ENCODE peak calls at places on chromosomes 1 and 21, in seven cellular contexts. One of them, this sample, is unnamed.

GRCh38 chr1:57269621-57270235 is 154.1 kb downstream of the DAB1 start:
- DNase-seq in NCI-H1105: no peak
- DNase-seq in BE2C: no peak
- DNase-seq in cardiac muscle cell: no peak
- DNase-seq in heart right ventricle: no peak
- DNase-seq in Kasumi-1: no peak
- DNase-seq in AG04449: no peak
- DNase-seq in this sample: no peak

GRCh38 chr1:215900684-215901083 is 333.6 kb downstream of the KCTD3 start:
- DNase-seq in NCI-H1105: no peak
- DNase-seq in BE2C: peak
- DNase-seq in cardiac muscle cell: peak
- DNase-seq in heart right ventricle: no peak
- DNase-seq in Kasumi-1: no peak
- DNase-seq in AG04449: no peak
- DNase-seq in this sample: no peak

GRCh38 chr1:51963592-51964308 is 26.8 kb downstream of the RAB3B start:
- DNase-seq in NCI-H1105: no peak
- DNase-seq in BE2C: no peak
- DNase-seq in cardiac muscle cell: no peak
- DNase-seq in heart right ventricle: no peak
- DNase-seq in Kasumi-1: no peak
- DNase-seq in AG04449: no peak
- DNase-seq in this sample: no peak

GRCh38 chr1:53047737-53048344 is 14.2 kb upstream of the PODN start:
- DNase-seq in NCI-H1105: no peak
- DNase-seq in BE2C: no peak
- DNase-seq in cardiac muscle cell: peak
- DNase-seq in heart right ventricle: no peak
- DNase-seq in Kasumi-1: no peak
- DNase-seq in AG04449: peak
- DNase-seq in this sample: peak

GRCh38 chr1:87682565-87682964 is 353.9 kb downstream of the LMO4 start:
- DNase-seq in NCI-H1105: no peak
- DNase-seq in BE2C: no peak
- DNase-seq in cardiac muscle cell: no peak
- DNase-seq in heart right ventricle: no peak
- DNase-seq in Kasumi-1: no peak
- DNase-seq in AG04449: no peak
- DNase-seq in this sample: no peak

GRCh38 chr1:198763298-198763714 is 124.5 kb downstream of the PTPRC start:
- DNase-seq in NCI-H1105: no peak
- DNase-seq in BE2C: no peak
- DNase-seq in cardiac muscle cell: no peak
- DNase-seq in heart right ventricle: no peak
- DNase-seq in Kasumi-1: no peak
- DNase-seq in AG04449: no peak
- DNase-seq in this sample: peak

GRCh38 chr1:39933956-39934941 is 20.7 kb upstream of the MFSD2A start:
- DNase-seq in NCI-H1105: no peak
- DNase-seq in BE2C: no peak
- DNase-seq in cardiac muscle cell: no peak
- DNase-seq in heart right ventricle: peak
- DNase-seq in Kasumi-1: peak
- DNase-seq in AG04449: peak
- DNase-seq in this sample: peak

GRCh38 chr1:95888877-95889799 is 655.1 kb downstream of the RWDD3 start:
- DNase-seq in NCI-H1105: no peak
- DNase-seq in BE2C: no peak
- DNase-seq in cardiac muscle cell: peak
- DNase-seq in heart right ventricle: no peak
- DNase-seq in Kasumi-1: no peak
- DNase-seq in AG04449: no peak
- DNase-seq in this sample: peak

GRCh38 chr1:22287946-22288520 is 145.1 kb upstream of the WNT4 start:
- DNase-seq in NCI-H1105: no peak
- DNase-seq in BE2C: no peak
- DNase-seq in cardiac muscle cell: no peak
- DNase-seq in heart right ventricle: no peak
- DNase-seq in Kasumi-1: no peak
- DNase-seq in AG04449: no peak
- DNase-seq in this sample: no peak

GRCh38 chr1:155977607-155978324 is 581 bp downstream of the ARHGEF2 start:
- DNase-seq in NCI-H1105: peak
- DNase-seq in BE2C: peak
- DNase-seq in cardiac muscle cell: peak
- DNase-seq in heart right ventricle: peak
- DNase-seq in Kasumi-1: no peak
- DNase-seq in AG04449: no peak
- DNase-seq in this sample: no peak

GRCh38 chr1:173420330-173420806 is 56.8 kb upstream of the PRDX6 start:
- DNase-seq in NCI-H1105: peak
- DNase-seq in BE2C: peak
- DNase-seq in cardiac muscle cell: peak
- DNase-seq in heart right ventricle: peak
- DNase-seq in Kasumi-1: peak
- DNase-seq in AG04449: peak
- DNase-seq in this sample: peak

GRCh38 chr21:45463871-45464270 is 58.9 kb downstream of the COL18A1 start:
- DNase-seq in NCI-H1105: no peak
- DNase-seq in BE2C: no peak
- DNase-seq in cardiac muscle cell: no peak
- DNase-seq in heart right ventricle: no peak
- DNase-seq in Kasumi-1: no peak
- DNase-seq in AG04449: no peak
- DNase-seq in this sample: no peak